ENCODE peak calls at places on chromosomes 4 and X, in four cellular contexts. One of them, this sample, is unnamed.

GRCh38 chrX:53813663-53814440 is 127.3 kb upstream of the HUWE1 start:
- ATAC-seq in aorta: no peak
- ATAC-seq in stimulated activated naive CD8-positive, alpha-beta T cell treated with anti-CD3 and anti-CD28 coated beads, Interleukin-15, amount 100 ng/mL, for 72 hours: no peak
- ATAC-seq in activated naive CD4-positive, alpha-beta T cell treated with anti-CD3 and anti-CD28 coated beads, Interleukin-2, amount 50 U/mL, for 72 hours: no peak
- ATAC-seq in this sample: no peak

GRCh38 chr4:78222575-78223186 is 165.6 kb downstream of the FRAS1 start:
- ATAC-seq in aorta: no peak
- ATAC-seq in stimulated activated naive CD8-positive, alpha-beta T cell treated with anti-CD3 and anti-CD28 coated beads, Interleukin-15, amount 100 ng/mL, for 72 hours: no peak
- ATAC-seq in activated naive CD4-positive, alpha-beta T cell treated with anti-CD3 and anti-CD28 coated beads, Interleukin-2, amount 50 U/mL, for 72 hours: no peak
- ATAC-seq in this sample: no peak

GRCh38 chrX:154037754-154038153 is 18.1 kb upstream of the IRAK1 start:
- ATAC-seq in aorta: no peak
- ATAC-seq in stimulated activated naive CD8-positive, alpha-beta T cell treated with anti-CD3 and anti-CD28 coated beads, Interleukin-15, amount 100 ng/mL, for 72 hours: no peak
- ATAC-seq in activated naive CD4-positive, alpha-beta T cell treated with anti-CD3 and anti-CD28 coated beads, Interleukin-2, amount 50 U/mL, for 72 hours: no peak
- ATAC-seq in this sample: no peak

GRCh38 chr4:7451800-7452199 is 17.1 kb upstream of the PSAPL1 start:
- ATAC-seq in aorta: no peak
- ATAC-seq in stimulated activated naive CD8-positive, alpha-beta T cell treated with anti-CD3 and anti-CD28 coated beads, Interleukin-15, amount 100 ng/mL, for 72 hours: peak
- ATAC-seq in activated naive CD4-positive, alpha-beta T cell treated with anti-CD3 and anti-CD28 coated beads, Interleukin-2, amount 50 U/mL, for 72 hours: no peak
- ATAC-seq in this sample: no peak

GRCh38 chrX:46408553-46409407 is 136.4 kb downstream of the ZNF674 start:
- ATAC-seq in aorta: no peak
- ATAC-seq in stimulated activated naive CD8-positive, alpha-beta T cell treated with anti-CD3 and anti-CD28 coated beads, Interleukin-15, amount 100 ng/mL, for 72 hours: no peak
- ATAC-seq in activated naive CD4-positive, alpha-beta T cell treated with anti-CD3 and anti-CD28 coated beads, Interleukin-2, amount 50 U/mL, for 72 hours: no peak
- ATAC-seq in this sample: no peak

GRCh38 chrX:124033821-124034220 is 72.3 kb downstream of the STAG2 start:
- ATAC-seq in aorta: no peak
- ATAC-seq in stimulated activated naive CD8-positive, alpha-beta T cell treated with anti-CD3 and anti-CD28 coated beads, Interleukin-15, amount 100 ng/mL, for 72 hours: peak
- ATAC-seq in activated naive CD4-positive, alpha-beta T cell treated with anti-CD3 and anti-CD28 coated beads, Interleukin-2, amount 50 U/mL, for 72 hours: peak
- ATAC-seq in this sample: peak

GRCh38 chr4:95508421-95508820 is 40.4 kb downstream of the UNC5C start:
- ATAC-seq in aorta: no peak
- ATAC-seq in stimulated activated naive CD8-positive, alpha-beta T cell treated with anti-CD3 and anti-CD28 coated beads, Interleukin-15, amount 100 ng/mL, for 72 hours: no peak
- ATAC-seq in activated naive CD4-positive, alpha-beta T cell treated with anti-CD3 and anti-CD28 coated beads, Interleukin-2, amount 50 U/mL, for 72 hours: peak
- ATAC-seq in this sample: peak

GRCh38 chrX:115233497-115234219 is at the start of gene LRCH2:
- ATAC-seq in aorta: peak
- ATAC-seq in stimulated activated naive CD8-positive, alpha-beta T cell treated with anti-CD3 and anti-CD28 coated beads, Interleukin-15, amount 100 ng/mL, for 72 hours: no peak
- ATAC-seq in activated naive CD4-positive, alpha-beta T cell treated with anti-CD3 and anti-CD28 coated beads, Interleukin-2, amount 50 U/mL, for 72 hours: no peak
- ATAC-seq in this sample: no peak

GRCh38 chr4:113444386-113444785 is 317.2 kb downstream of the CAMK2D start:
- ATAC-seq in aorta: peak
- ATAC-seq in stimulated activated naive CD8-positive, alpha-beta T cell treated with anti-CD3 and anti-CD28 coated beads, Interleukin-15, amount 100 ng/mL, for 72 hours: no peak
- ATAC-seq in activated naive CD4-positive, alpha-beta T cell treated with anti-CD3 and anti-CD28 coated beads, Interleukin-2, amount 50 U/mL, for 72 hours: no peak
- ATAC-seq in this sample: no peak

GRCh38 chr4:140645614-140646412 is 77.1 kb upstream of the UCP1 start:
- ATAC-seq in aorta: no peak
- ATAC-seq in stimulated activated naive CD8-positive, alpha-beta T cell treated with anti-CD3 and anti-CD28 coated beads, Interleukin-15, amount 100 ng/mL, for 72 hours: no peak
- ATAC-seq in activated naive CD4-positive, alpha-beta T cell treated with anti-CD3 and anti-CD28 coated beads, Interleukin-2, amount 50 U/mL, for 72 hours: no peak
- ATAC-seq in this sample: no peak

GRCh38 chrX:74195605-74196004 is 108.4 kb upstream of the ZCCHC13 start:
- ATAC-seq in aorta: no peak
- ATAC-seq in stimulated activated naive CD8-positive, alpha-beta T cell treated with anti-CD3 and anti-CD28 coated beads, Interleukin-15, amount 100 ng/mL, for 72 hours: no peak
- ATAC-seq in activated naive CD4-positive, alpha-beta T cell treated with anti-CD3 and anti-CD28 coated beads, Interleukin-2, amount 50 U/mL, for 72 hours: no peak
- ATAC-seq in this sample: no peak

GRCh38 chrX:85084770-85085393 is 81.2 kb downstream of the APOOL start:
- ATAC-seq in aorta: no peak
- ATAC-seq in stimulated activated naive CD8-positive, alpha-beta T cell treated with anti-CD3 and anti-CD28 coated beads, Interleukin-15, amount 100 ng/mL, for 72 hours: no peak
- ATAC-seq in activated naive CD4-positive, alpha-beta T cell treated with anti-CD3 and anti-CD28 coated beads, Interleukin-2, amount 50 U/mL, for 72 hours: no peak
- ATAC-seq in this sample: no peak

GRCh38 chr4:111847256-111848108 is 297.8 kb upstream of the FAM241A start:
- ATAC-seq in aorta: no peak
- ATAC-seq in stimulated activated naive CD8-positive, alpha-beta T cell treated with anti-CD3 and anti-CD28 coated beads, Interleukin-15, amount 100 ng/mL, for 72 hours: no peak
- ATAC-seq in activated naive CD4-positive, alpha-beta T cell treated with anti-CD3 and anti-CD28 coated beads, Interleukin-2, amount 50 U/mL, for 72 hours: no peak
- ATAC-seq in this sample: no peak

GRCh38 chrX:115367956-115368355 is 78.4 kb downstream of the LUZP4 start:
- ATAC-seq in aorta: no peak
- ATAC-seq in stimulated activated naive CD8-positive, alpha-beta T cell treated with anti-CD3 and anti-CD28 coated beads, Interleukin-15, amount 100 ng/mL, for 72 hours: no peak
- ATAC-seq in activated naive CD4-positive, alpha-beta T cell treated with anti-CD3 and anti-CD28 coated beads, Interleukin-2, amount 50 U/mL, for 72 hours: no peak
- ATAC-seq in this sample: no peak

GRCh38 chrX:38941675-38942074 is 140.4 kb downstream of the MID1IP1 start:
- ATAC-seq in aorta: no peak
- ATAC-seq in stimulated activated naive CD8-positive, alpha-beta T cell treated with anti-CD3 and anti-CD28 coated beads, Interleukin-15, amount 100 ng/mL, for 72 hours: no peak
- ATAC-seq in activated naive CD4-positive, alpha-beta T cell treated with anti-CD3 and anti-CD28 coated beads, Interleukin-2, amount 50 U/mL, for 72 hours: no peak
- ATAC-seq in this sample: no peak

GRCh38 chrX:109533005-109533404 is 3.6 kb upstream of the NXT2 start:
- ATAC-seq in aorta: no peak
- ATAC-seq in stimulated activated naive CD8-positive, alpha-beta T cell treated with anti-CD3 and anti-CD28 coated beads, Interleukin-15, amount 100 ng/mL, for 72 hours: no peak
- ATAC-seq in activated naive CD4-positive, alpha-beta T cell treated with anti-CD3 and anti-CD28 coated beads, Interleukin-2, amount 50 U/mL, for 72 hours: no peak
- ATAC-seq in this sample: no peak

GRCh38 chr4:6221851-6222760 is 21.8 kb upstream of the JAKMIP1 start:
- ATAC-seq in aorta: peak
- ATAC-seq in stimulated activated naive CD8-positive, alpha-beta T cell treated with anti-CD3 and anti-CD28 coated beads, Interleukin-15, amount 100 ng/mL, for 72 hours: peak
- ATAC-seq in activated naive CD4-positive, alpha-beta T cell treated with anti-CD3 and anti-CD28 coated beads, Interleukin-2, amount 50 U/mL, for 72 hours: no peak
- ATAC-seq in this sample: peak

GRCh38 chr4:126061655-126062054 is 746.9 kb downstream of the FAT4 start:
- ATAC-seq in aorta: no peak
- ATAC-seq in stimulated activated naive CD8-positive, alpha-beta T cell treated with anti-CD3 and anti-CD28 coated beads, Interleukin-15, amount 100 ng/mL, for 72 hours: no peak
- ATAC-seq in activated naive CD4-positive, alpha-beta T cell treated with anti-CD3 and anti-CD28 coated beads, Interleukin-2, amount 50 U/mL, for 72 hours: no peak
- ATAC-seq in this sample: no peak

GRCh38 chr4:54384563-54384962 is 155.5 kb downstream of the PDGFRA start:
- ATAC-seq in aorta: peak
- ATAC-seq in stimulated activated naive CD8-positive, alpha-beta T cell treated with anti-CD3 and anti-CD28 coated beads, Interleukin-15, amount 100 ng/mL, for 72 hours: peak
- ATAC-seq in activated naive CD4-positive, alpha-beta T cell treated with anti-CD3 and anti-CD28 coated beads, Interleukin-2, amount 50 U/mL, for 72 hours: no peak
- ATAC-seq in this sample: no peak

GRCh38 chr4:87073187-87073569 is 138.4 kb downstream of the AFF1 start:
- ATAC-seq in aorta: no peak
- ATAC-seq in stimulated activated naive CD8-positive, alpha-beta T cell treated with anti-CD3 and anti-CD28 coated beads, Interleukin-15, amount 100 ng/mL, for 72 hours: no peak
- ATAC-seq in activated naive CD4-positive, alpha-beta T cell treated with anti-CD3 and anti-CD28 coated beads, Interleukin-2, amount 50 U/mL, for 72 hours: peak
- ATAC-seq in this sample: peak

GRCh38 chr4:34943719-34944386 is 1300.5 kb downstream of the ARAP2 start:
- ATAC-seq in aorta: no peak
- ATAC-seq in stimulated activated naive CD8-positive, alpha-beta T cell treated with anti-CD3 and anti-CD28 coated beads, Interleukin-15, amount 100 ng/mL, for 72 hours: no peak
- ATAC-seq in activated naive CD4-positive, alpha-beta T cell treated with anti-CD3 and anti-CD28 coated beads, Interleukin-2, amount 50 U/mL, for 72 hours: no peak
- ATAC-seq in this sample: no peak

GRCh38 chrX:69299271-69299670 is 134.0 kb upstream of the PJA1 start:
- ATAC-seq in aorta: no peak
- ATAC-seq in stimulated activated naive CD8-positive, alpha-beta T cell treated with anti-CD3 and anti-CD28 coated beads, Interleukin-15, amount 100 ng/mL, for 72 hours: no peak
- ATAC-seq in activated naive CD4-positive, alpha-beta T cell treated with anti-CD3 and anti-CD28 coated beads, Interleukin-2, amount 50 U/mL, for 72 hours: no peak
- ATAC-seq in this sample: no peak

GRCh38 chrX:37786666-37787337 is 6.9 kb downstream of the CYBB start:
- ATAC-seq in aorta: no peak
- ATAC-seq in stimulated activated naive CD8-positive, alpha-beta T cell treated with anti-CD3 and anti-CD28 coated beads, Interleukin-15, amount 100 ng/mL, for 72 hours: peak
- ATAC-seq in activated naive CD4-positive, alpha-beta T cell treated with anti-CD3 and anti-CD28 coated beads, Interleukin-2, amount 50 U/mL, for 72 hours: peak
- ATAC-seq in this sample: peak

GRCh38 chr4:88958080-88958479 is 98.9 kb downstream of the FAM13A start:
- ATAC-seq in aorta: no peak
- ATAC-seq in stimulated activated naive CD8-positive, alpha-beta T cell treated with anti-CD3 and anti-CD28 coated beads, Interleukin-15, amount 100 ng/mL, for 72 hours: no peak
- ATAC-seq in activated naive CD4-positive, alpha-beta T cell treated with anti-CD3 and anti-CD28 coated beads, Interleukin-2, amount 50 U/mL, for 72 hours: no peak
- ATAC-seq in this sample: no peak

GRCh38 chrX:48720580-48721240 is 24.2 kb downstream of the SUV39H1 start:
- ATAC-seq in aorta: no peak
- ATAC-seq in stimulated activated naive CD8-positive, alpha-beta T cell treated with anti-CD3 and anti-CD28 coated beads, Interleukin-15, amount 100 ng/mL, for 72 hours: peak
- ATAC-seq in activated naive CD4-positive, alpha-beta T cell treated with anti-CD3 and anti-CD28 coated beads, Interleukin-2, amount 50 U/mL, for 72 hours: peak
- ATAC-seq in this sample: peak

GRCh38 chr4:37634180-37634579 is 52.0 kb downstream of the RELL1 start:
- ATAC-seq in aorta: no peak
- ATAC-seq in stimulated activated naive CD8-positive, alpha-beta T cell treated with anti-CD3 and anti-CD28 coated beads, Interleukin-15, amount 100 ng/mL, for 72 hours: no peak
- ATAC-seq in activated naive CD4-positive, alpha-beta T cell treated with anti-CD3 and anti-CD28 coated beads, Interleukin-2, amount 50 U/mL, for 72 hours: no peak
- ATAC-seq in this sample: no peak

GRCh38 chr4:151331276-151332042 is 6.1 kb upstream of the SH3D19 start:
- ATAC-seq in aorta: no peak
- ATAC-seq in stimulated activated naive CD8-positive, alpha-beta T cell treated with anti-CD3 and anti-CD28 coated beads, Interleukin-15, amount 100 ng/mL, for 72 hours: no peak
- ATAC-seq in activated naive CD4-positive, alpha-beta T cell treated with anti-CD3 and anti-CD28 coated beads, Interleukin-2, amount 50 U/mL, for 72 hours: no peak
- ATAC-seq in this sample: no peak

GRCh38 chr4:38621831-38622230 is 42.2 kb upstream of the KLF3 start:
- ATAC-seq in aorta: no peak
- ATAC-seq in stimulated activated naive CD8-positive, alpha-beta T cell treated with anti-CD3 and anti-CD28 coated beads, Interleukin-15, amount 100 ng/mL, for 72 hours: no peak
- ATAC-seq in activated naive CD4-positive, alpha-beta T cell treated with anti-CD3 and anti-CD28 coated beads, Interleukin-2, amount 50 U/mL, for 72 hours: no peak
- ATAC-seq in this sample: no peak

GRCh38 chrX:50707955-50708694 is 105.9 kb downstream of the SHROOM4 start:
- ATAC-seq in aorta: no peak
- ATAC-seq in stimulated activated naive CD8-positive, alpha-beta T cell treated with anti-CD3 and anti-CD28 coated beads, Interleukin-15, amount 100 ng/mL, for 72 hours: no peak
- ATAC-seq in activated naive CD4-positive, alpha-beta T cell treated with anti-CD3 and anti-CD28 coated beads, Interleukin-2, amount 50 U/mL, for 72 hours: no peak
- ATAC-seq in this sample: no peak

GRCh38 chr4:81215219-81215892 is at the start of gene PRKG2:
- ATAC-seq in aorta: peak
- ATAC-seq in stimulated activated naive CD8-positive, alpha-beta T cell treated with anti-CD3 and anti-CD28 coated beads, Interleukin-15, amount 100 ng/mL, for 72 hours: peak
- ATAC-seq in activated naive CD4-positive, alpha-beta T cell treated with anti-CD3 and anti-CD28 coated beads, Interleukin-2, amount 50 U/mL, for 72 hours: peak
- ATAC-seq in this sample: peak

GRCh38 chrX:13151806-13152510 is 107.5 kb upstream of the FAM9C start:
- ATAC-seq in aorta: peak
- ATAC-seq in stimulated activated naive CD8-positive, alpha-beta T cell treated with anti-CD3 and anti-CD28 coated beads, Interleukin-15, amount 100 ng/mL, for 72 hours: peak
- ATAC-seq in activated naive CD4-positive, alpha-beta T cell treated with anti-CD3 and anti-CD28 coated beads, Interleukin-2, amount 50 U/mL, for 72 hours: peak
- ATAC-seq in this sample: peak

GRCh38 chrX:139881572-139881971 is 51.3 kb downstream of the ATP11C start:
- ATAC-seq in aorta: no peak
- ATAC-seq in stimulated activated naive CD8-positive, alpha-beta T cell treated with anti-CD3 and anti-CD28 coated beads, Interleukin-15, amount 100 ng/mL, for 72 hours: no peak
- ATAC-seq in activated naive CD4-positive, alpha-beta T cell treated with anti-CD3 and anti-CD28 coated beads, Interleukin-2, amount 50 U/mL, for 72 hours: no peak
- ATAC-seq in this sample: no peak

GRCh38 chrX:4579480-4579879 is 866.0 kb upstream of the PRKX start:
- ATAC-seq in aorta: no peak
- ATAC-seq in stimulated activated naive CD8-positive, alpha-beta T cell treated with anti-CD3 and anti-CD28 coated beads, Interleukin-15, amount 100 ng/mL, for 72 hours: no peak
- ATAC-seq in activated naive CD4-positive, alpha-beta T cell treated with anti-CD3 and anti-CD28 coated beads, Interleukin-2, amount 50 U/mL, for 72 hours: no peak
- ATAC-seq in this sample: no peak

GRCh38 chr4:79298027-79298426 is 27.8 kb downstream of the NAA11 start:
- ATAC-seq in aorta: no peak
- ATAC-seq in stimulated activated naive CD8-positive, alpha-beta T cell treated with anti-CD3 and anti-CD28 coated beads, Interleukin-15, amount 100 ng/mL, for 72 hours: no peak
- ATAC-seq in activated naive CD4-positive, alpha-beta T cell treated with anti-CD3 and anti-CD28 coated beads, Interleukin-2, amount 50 U/mL, for 72 hours: no peak
- ATAC-seq in this sample: no peak

GRCh38 chr4:152316969-152317368 is 218.9 kb downstream of the FBXW7 start:
- ATAC-seq in aorta: no peak
- ATAC-seq in stimulated activated naive CD8-positive, alpha-beta T cell treated with anti-CD3 and anti-CD28 coated beads, Interleukin-15, amount 100 ng/mL, for 72 hours: no peak
- ATAC-seq in activated naive CD4-positive, alpha-beta T cell treated with anti-CD3 and anti-CD28 coated beads, Interleukin-2, amount 50 U/mL, for 72 hours: no peak
- ATAC-seq in this sample: no peak

GRCh38 chr4:75513529-75514130 is 573 bp downstream of the RCHY1 start:
- ATAC-seq in aorta: peak
- ATAC-seq in stimulated activated naive CD8-positive, alpha-beta T cell treated with anti-CD3 and anti-CD28 coated beads, Interleukin-15, amount 100 ng/mL, for 72 hours: no peak
- ATAC-seq in activated naive CD4-positive, alpha-beta T cell treated with anti-CD3 and anti-CD28 coated beads, Interleukin-2, amount 50 U/mL, for 72 hours: no peak
- ATAC-seq in this sample: no peak

GRCh38 chr4:7198440-7199128 is 6.2 kb downstream of the SORCS2 start:
- ATAC-seq in aorta: no peak
- ATAC-seq in stimulated activated naive CD8-positive, alpha-beta T cell treated with anti-CD3 and anti-CD28 coated beads, Interleukin-15, amount 100 ng/mL, for 72 hours: no peak
- ATAC-seq in activated naive CD4-positive, alpha-beta T cell treated with anti-CD3 and anti-CD28 coated beads, Interleukin-2, amount 50 U/mL, for 72 hours: no peak
- ATAC-seq in this sample: no peak

GRCh38 chr4:93657527-93657926 is 171.0 kb upstream of the ATOH1 start:
- ATAC-seq in aorta: no peak
- ATAC-seq in stimulated activated naive CD8-positive, alpha-beta T cell treated with anti-CD3 and anti-CD28 coated beads, Interleukin-15, amount 100 ng/mL, for 72 hours: no peak
- ATAC-seq in activated naive CD4-positive, alpha-beta T cell treated with anti-CD3 and anti-CD28 coated beads, Interleukin-2, amount 50 U/mL, for 72 hours: no peak
- ATAC-seq in this sample: no peak

GRCh38 chrX:3493605-3494004 is 147.2 kb upstream of the MXRA5 start:
- ATAC-seq in aorta: no peak
- ATAC-seq in stimulated activated naive CD8-positive, alpha-beta T cell treated with anti-CD3 and anti-CD28 coated beads, Interleukin-15, amount 100 ng/mL, for 72 hours: no peak
- ATAC-seq in activated naive CD4-positive, alpha-beta T cell treated with anti-CD3 and anti-CD28 coated beads, Interleukin-2, amount 50 U/mL, for 72 hours: no peak
- ATAC-seq in this sample: no peak